ENCODE peak calls at places on chromosomes 16 and 17, in seven cellular contexts. One of them, this sample, is unnamed.

GRCh38 chr16:15822957-15823356 is 33.9 kb downstream of the MYH11 start:
- ATAC-seq in upper lobe of right lung: peak; percentile 42
- ATAC-seq in T-cell: no peak
- ATAC-seq in natural killer cell: no peak
- ATAC-seq in T-helper 17 cell: no peak
- ATAC-seq in SK-N-SH treated with all-trans-retinoic acid at 6 μM for 48 hours: no peak
- ATAC-seq in activated B cell treated with CpG ODN at 0.5 μM for 24 hours: no peak
- ATAC-seq in this sample: no peak

GRCh38 chr16:12235110-12235509 is 258.6 kb downstream of the SNX29 start:
- ATAC-seq in upper lobe of right lung: no peak
- ATAC-seq in natural killer cell: no peak
- ATAC-seq in T-cell: no peak
- ATAC-seq in SK-N-SH treated with all-trans-retinoic acid at 6 μM for 48 hours: peak; percentile 59
- ATAC-seq in T-helper 17 cell: no peak
- ATAC-seq in activated B cell treated with CpG ODN at 0.5 μM for 24 hours: no peak
- ATAC-seq in this sample: no peak

GRCh38 chr16:14562691-14563491 is 67.2 kb downstream of the PARN start:
- ATAC-seq in T-helper 17 cell: no peak
- ATAC-seq in SK-N-SH treated with all-trans-retinoic acid at 6 μM for 48 hours: peak; percentile 26
- ATAC-seq in natural killer cell: no peak
- ATAC-seq in activated B cell treated with CpG ODN at 0.5 μM for 24 hours: no peak
- ATAC-seq in T-cell: no peak
- ATAC-seq in upper lobe of right lung: peak; percentile 64
- ATAC-seq in this sample: no peak

GRCh38 chr17:2068101-2068518 is 13.2 kb downstream of the HIC1 start:
- ATAC-seq in natural killer cell: no peak
- ATAC-seq in activated B cell treated with CpG ODN at 0.5 μM for 24 hours: no peak
- ATAC-seq in T-helper 17 cell: no peak
- ATAC-seq in upper lobe of right lung: no peak
- ATAC-seq in SK-N-SH treated with all-trans-retinoic acid at 6 μM for 48 hours: peak; percentile 40
- ATAC-seq in T-cell: no peak
- ATAC-seq in this sample: no peak

GRCh38 chr16:48591976-48592375 is 18.0 kb downstream of the N4BP1 start:
- ATAC-seq in activated B cell treated with CpG ODN at 0.5 μM for 24 hours: no peak
- ATAC-seq in upper lobe of right lung: no peak
- ATAC-seq in T-helper 17 cell: no peak
- ATAC-seq in SK-N-SH treated with all-trans-retinoic acid at 6 μM for 48 hours: no peak
- ATAC-seq in natural killer cell: no peak
- ATAC-seq in T-cell: no peak
- ATAC-seq in this sample: no peak

GRCh38 chr17:3966720-3967363 is 2.6 kb upstream of the ATP2A3 start:
- ATAC-seq in activated B cell treated with CpG ODN at 0.5 μM for 24 hours: peak; percentile 58
- ATAC-seq in SK-N-SH treated with all-trans-retinoic acid at 6 μM for 48 hours: no peak
- ATAC-seq in upper lobe of right lung: no peak
- ATAC-seq in T-cell: no peak
- ATAC-seq in natural killer cell: no peak
- ATAC-seq in T-helper 17 cell: no peak
- ATAC-seq in this sample: no peak

GRCh38 chr17:2214047-2214717 is 89.4 kb downstream of the SMG6 start:
- ATAC-seq in SK-N-SH treated with all-trans-retinoic acid at 6 μM for 48 hours: peak; percentile 55
- ATAC-seq in T-helper 17 cell: no peak
- ATAC-seq in T-cell: no peak
- ATAC-seq in natural killer cell: no peak
- ATAC-seq in activated B cell treated with CpG ODN at 0.5 μM for 24 hours: no peak
- ATAC-seq in upper lobe of right lung: peak; percentile 83
- ATAC-seq in this sample: peak; percentile 18

GRCh38 chr17:7705269-7706255 is 560 bp downstream of the EFNB3 start:
- ATAC-seq in T-helper 17 cell: peak; percentile 29
- ATAC-seq in upper lobe of right lung: no peak
- ATAC-seq in SK-N-SH treated with all-trans-retinoic acid at 6 μM for 48 hours: peak; percentile 40
- ATAC-seq in activated B cell treated with CpG ODN at 0.5 μM for 24 hours: no peak
- ATAC-seq in natural killer cell: peak; percentile 40
- ATAC-seq in T-cell: peak; percentile 36
- ATAC-seq in this sample: peak; percentile 39

GRCh38 chr16:4684030-4684715 is 9.2 kb upstream of the NUDT16L1 start:
- ATAC-seq in upper lobe of right lung: no peak
- ATAC-seq in activated B cell treated with CpG ODN at 0.5 μM for 24 hours: no peak
- ATAC-seq in T-helper 17 cell: no peak
- ATAC-seq in SK-N-SH treated with all-trans-retinoic acid at 6 μM for 48 hours: no peak
- ATAC-seq in T-cell: no peak
- ATAC-seq in natural killer cell: no peak
- ATAC-seq in this sample: no peak

GRCh38 chr17:3474212-3474611 is 1.6 kb upstream of the ASPA start:
- ATAC-seq in T-cell: no peak
- ATAC-seq in SK-N-SH treated with all-trans-retinoic acid at 6 μM for 48 hours: no peak
- ATAC-seq in T-helper 17 cell: no peak
- ATAC-seq in upper lobe of right lung: no peak
- ATAC-seq in activated B cell treated with CpG ODN at 0.5 μM for 24 hours: no peak
- ATAC-seq in natural killer cell: peak; percentile 44
- ATAC-seq in this sample: no peak

GRCh38 chr17:64061157-64061898 is 40.9 kb upstream of the ICAM2 start:
- ATAC-seq in T-helper 17 cell: no peak
- ATAC-seq in T-cell: no peak
- ATAC-seq in upper lobe of right lung: no peak
- ATAC-seq in activated B cell treated with CpG ODN at 0.5 μM for 24 hours: no peak
- ATAC-seq in SK-N-SH treated with all-trans-retinoic acid at 6 μM for 48 hours: no peak
- ATAC-seq in natural killer cell: no peak
- ATAC-seq in this sample: peak; percentile 76

GRCh38 chr16:10510279-10510678 is 70.1 kb downstream of the EMP2 start:
- ATAC-seq in natural killer cell: no peak
- ATAC-seq in T-cell: no peak
- ATAC-seq in T-helper 17 cell: no peak
- ATAC-seq in activated B cell treated with CpG ODN at 0.5 μM for 24 hours: no peak
- ATAC-seq in SK-N-SH treated with all-trans-retinoic acid at 6 μM for 48 hours: no peak
- ATAC-seq in upper lobe of right lung: no peak
- ATAC-seq in this sample: no peak

GRCh38 chr17:74271281-74271680 is 2.8 kb upstream of the DNAI2 start:
- ATAC-seq in activated B cell treated with CpG ODN at 0.5 μM for 24 hours: no peak
- ATAC-seq in T-helper 17 cell: no peak
- ATAC-seq in natural killer cell: no peak
- ATAC-seq in SK-N-SH treated with all-trans-retinoic acid at 6 μM for 48 hours: no peak
- ATAC-seq in upper lobe of right lung: peak; percentile 9
- ATAC-seq in T-cell: no peak
- ATAC-seq in this sample: no peak

GRCh38 chr16:80693553-80693952 is 110.8 kb downstream of the CDYL2 start:
- ATAC-seq in T-cell: no peak
- ATAC-seq in activated B cell treated with CpG ODN at 0.5 μM for 24 hours: no peak
- ATAC-seq in upper lobe of right lung: no peak
- ATAC-seq in SK-N-SH treated with all-trans-retinoic acid at 6 μM for 48 hours: no peak
- ATAC-seq in T-helper 17 cell: no peak
- ATAC-seq in natural killer cell: no peak
- ATAC-seq in this sample: peak; percentile 58

GRCh38 chr17:5582177-5582885 is 2.0 kb downstream of the NLRP1 start:
- ATAC-seq in T-helper 17 cell: no peak
- ATAC-seq in natural killer cell: no peak
- ATAC-seq in upper lobe of right lung: no peak
- ATAC-seq in T-cell: no peak
- ATAC-seq in activated B cell treated with CpG ODN at 0.5 μM for 24 hours: no peak
- ATAC-seq in SK-N-SH treated with all-trans-retinoic acid at 6 μM for 48 hours: no peak
- ATAC-seq in this sample: no peak

GRCh38 chr16:67036323-67036741 is 7.4 kb downstream of the CBFB start:
- ATAC-seq in natural killer cell: no peak
- ATAC-seq in T-helper 17 cell: no peak
- ATAC-seq in activated B cell treated with CpG ODN at 0.5 μM for 24 hours: no peak
- ATAC-seq in upper lobe of right lung: no peak
- ATAC-seq in T-cell: no peak
- ATAC-seq in SK-N-SH treated with all-trans-retinoic acid at 6 μM for 48 hours: peak; percentile 66
- ATAC-seq in this sample: no peak

GRCh38 chr16:10896723-10897122 is 19.7 kb downstream of the CIITA start:
- ATAC-seq in T-helper 17 cell: no peak
- ATAC-seq in SK-N-SH treated with all-trans-retinoic acid at 6 μM for 48 hours: no peak
- ATAC-seq in upper lobe of right lung: peak; percentile 62
- ATAC-seq in T-cell: no peak
- ATAC-seq in activated B cell treated with CpG ODN at 0.5 μM for 24 hours: peak; percentile 23
- ATAC-seq in natural killer cell: no peak
- ATAC-seq in this sample: no peak

GRCh38 chr17:27283057-27283456 is 10.9 kb upstream of the WSB1 start:
- ATAC-seq in SK-N-SH treated with all-trans-retinoic acid at 6 μM for 48 hours: no peak
- ATAC-seq in natural killer cell: no peak
- ATAC-seq in upper lobe of right lung: peak; percentile 27
- ATAC-seq in activated B cell treated with CpG ODN at 0.5 μM for 24 hours: peak; percentile 20
- ATAC-seq in T-cell: no peak
- ATAC-seq in T-helper 17 cell: no peak
- ATAC-seq in this sample: no peak

GRCh38 chr17:44069974-44070454 is 521 bp upstream of the G6PC3 start:
- ATAC-seq in T-helper 17 cell: no peak
- ATAC-seq in T-cell: no peak
- ATAC-seq in activated B cell treated with CpG ODN at 0.5 μM for 24 hours: no peak
- ATAC-seq in upper lobe of right lung: no peak
- ATAC-seq in natural killer cell: no peak
- ATAC-seq in SK-N-SH treated with all-trans-retinoic acid at 6 μM for 48 hours: no peak
- ATAC-seq in this sample: no peak

GRCh38 chr17:50221500-50222480 is 20.4 kb upstream of the COL1A1 start:
- ATAC-seq in natural killer cell: no peak
- ATAC-seq in upper lobe of right lung: peak; percentile 92
- ATAC-seq in SK-N-SH treated with all-trans-retinoic acid at 6 μM for 48 hours: peak; percentile 35
- ATAC-seq in T-helper 17 cell: no peak
- ATAC-seq in activated B cell treated with CpG ODN at 0.5 μM for 24 hours: no peak
- ATAC-seq in T-cell: no peak
- ATAC-seq in this sample: no peak

GRCh38 chr17:4249452-4250029 is 14.2 kb downstream of the ANKFY1 start:
- ATAC-seq in upper lobe of right lung: peak; percentile 88
- ATAC-seq in activated B cell treated with CpG ODN at 0.5 μM for 24 hours: peak; percentile 42
- ATAC-seq in SK-N-SH treated with all-trans-retinoic acid at 6 μM for 48 hours: peak; percentile 79
- ATAC-seq in T-helper 17 cell: peak; percentile 49
- ATAC-seq in natural killer cell: peak; percentile 47
- ATAC-seq in T-cell: no peak
- ATAC-seq in this sample: no peak

GRCh38 chr17:68592667-68593330 is 8.4 kb downstream of the FAM20A start:
- ATAC-seq in T-cell: no peak
- ATAC-seq in SK-N-SH treated with all-trans-retinoic acid at 6 μM for 48 hours: no peak
- ATAC-seq in T-helper 17 cell: no peak
- ATAC-seq in upper lobe of right lung: no peak
- ATAC-seq in activated B cell treated with CpG ODN at 0.5 μM for 24 hours: no peak
- ATAC-seq in natural killer cell: no peak
- ATAC-seq in this sample: no peak

GRCh38 chr17:59093702-59094231 is 12.9 kb downstream of the TRIM37 start:
- ATAC-seq in T-helper 17 cell: no peak
- ATAC-seq in SK-N-SH treated with all-trans-retinoic acid at 6 μM for 48 hours: peak; percentile 93
- ATAC-seq in natural killer cell: no peak
- ATAC-seq in activated B cell treated with CpG ODN at 0.5 μM for 24 hours: no peak
- ATAC-seq in upper lobe of right lung: peak; percentile 81
- ATAC-seq in T-cell: no peak
- ATAC-seq in this sample: no peak

GRCh38 chr17:38654411-38655398 is 20.1 kb downstream of the EPOP start:
- ATAC-seq in T-cell: no peak
- ATAC-seq in natural killer cell: no peak
- ATAC-seq in T-helper 17 cell: peak; percentile 64
- ATAC-seq in SK-N-SH treated with all-trans-retinoic acid at 6 μM for 48 hours: no peak
- ATAC-seq in upper lobe of right lung: no peak
- ATAC-seq in activated B cell treated with CpG ODN at 0.5 μM for 24 hours: no peak
- ATAC-seq in this sample: peak; percentile 60

GRCh38 chr16:70646260-70647241 is at the start of gene IL34:
- ATAC-seq in natural killer cell: no peak
- ATAC-seq in upper lobe of right lung: peak; percentile 15
- ATAC-seq in SK-N-SH treated with all-trans-retinoic acid at 6 μM for 48 hours: peak; percentile 29
- ATAC-seq in T-helper 17 cell: no peak
- ATAC-seq in T-cell: no peak
- ATAC-seq in activated B cell treated with CpG ODN at 0.5 μM for 24 hours: no peak
- ATAC-seq in this sample: no peak

GRCh38 chr17:9472541-9472940 is 103.1 kb downstream of the STX8 start:
- ATAC-seq in T-helper 17 cell: no peak
- ATAC-seq in T-cell: no peak
- ATAC-seq in SK-N-SH treated with all-trans-retinoic acid at 6 μM for 48 hours: no peak
- ATAC-seq in natural killer cell: no peak
- ATAC-seq in upper lobe of right lung: no peak
- ATAC-seq in activated B cell treated with CpG ODN at 0.5 μM for 24 hours: no peak
- ATAC-seq in this sample: no peak

GRCh38 chr16:3135120-3135715 is 389 bp downstream of the ZNF213 start:
- ATAC-seq in SK-N-SH treated with all-trans-retinoic acid at 6 μM for 48 hours: peak; percentile 6
- ATAC-seq in T-helper 17 cell: peak; percentile 36
- ATAC-seq in activated B cell treated with CpG ODN at 0.5 μM for 24 hours: no peak
- ATAC-seq in T-cell: peak; percentile 31
- ATAC-seq in natural killer cell: no peak
- ATAC-seq in upper lobe of right lung: no peak
- ATAC-seq in this sample: peak; percentile 33

GRCh38 chr17:45386180-45386579 is 46.5 kb downstream of the ARHGAP27 start:
- ATAC-seq in T-cell: no peak
- ATAC-seq in natural killer cell: no peak
- ATAC-seq in activated B cell treated with CpG ODN at 0.5 μM for 24 hours: no peak
- ATAC-seq in upper lobe of right lung: no peak
- ATAC-seq in SK-N-SH treated with all-trans-retinoic acid at 6 μM for 48 hours: no peak
- ATAC-seq in T-helper 17 cell: no peak
- ATAC-seq in this sample: no peak

GRCh38 chr16:25040543-25040942 is 25.4 kb upstream of the ARHGAP17 start:
- ATAC-seq in T-cell: no peak
- ATAC-seq in SK-N-SH treated with all-trans-retinoic acid at 6 μM for 48 hours: no peak
- ATAC-seq in natural killer cell: no peak
- ATAC-seq in activated B cell treated with CpG ODN at 0.5 μM for 24 hours: peak; percentile 88
- ATAC-seq in T-helper 17 cell: peak; percentile 46
- ATAC-seq in upper lobe of right lung: no peak
- ATAC-seq in this sample: no peak

GRCh38 chr17:7923290-7923628 is 6.4 kb downstream of the KCNAB3 start:
- ATAC-seq in upper lobe of right lung: no peak
- ATAC-seq in SK-N-SH treated with all-trans-retinoic acid at 6 μM for 48 hours: no peak
- ATAC-seq in natural killer cell: peak; percentile 24
- ATAC-seq in activated B cell treated with CpG ODN at 0.5 μM for 24 hours: no peak
- ATAC-seq in T-cell: peak; percentile 26
- ATAC-seq in T-helper 17 cell: no peak
- ATAC-seq in this sample: no peak

GRCh38 chr17:80763293-80763867 is 218.7 kb downstream of the RPTOR start:
- ATAC-seq in natural killer cell: peak; percentile 57
- ATAC-seq in upper lobe of right lung: no peak
- ATAC-seq in activated B cell treated with CpG ODN at 0.5 μM for 24 hours: no peak
- ATAC-seq in SK-N-SH treated with all-trans-retinoic acid at 6 μM for 48 hours: no peak
- ATAC-seq in T-helper 17 cell: no peak
- ATAC-seq in T-cell: no peak
- ATAC-seq in this sample: no peak

GRCh38 chr16:77335652-77336234 is 99.1 kb downstream of the ADAMTS18 start:
- ATAC-seq in SK-N-SH treated with all-trans-retinoic acid at 6 μM for 48 hours: no peak
- ATAC-seq in natural killer cell: no peak
- ATAC-seq in T-helper 17 cell: no peak
- ATAC-seq in upper lobe of right lung: no peak
- ATAC-seq in T-cell: no peak
- ATAC-seq in activated B cell treated with CpG ODN at 0.5 μM for 24 hours: no peak
- ATAC-seq in this sample: no peak